ENCODE peak calls at places on chromosomes 12 and 14, in six cellular contexts. X is K562, B is HepG2, V is H1, K is HCT116, J is GM12878. M is an unnamed sample.

GRCh38 chr14:34583525-34583924 is 44.0 kb upstream of the EAPP start:
- DNase-seq in B (no peak), J (no peak), X (no peak), V (no peak), K (no peak), M (no peak)

GRCh38 chr12:93115646-93116045 is 186.6 kb upstream of the EEA1 start:
- DNase-seq in B (no peak), V (no peak), X (peak; percentile 24), J (no peak), K (no peak), M (no peak)

GRCh38 chr12:111010061-111010460 is 89.7 kb upstream of the MYL2 start:
- DNase-seq in V (no peak), J (no peak), B (no peak), X (no peak), K (no peak), M (no peak)

GRCh38 chr14:90087433-90087832 is 25.6 kb downstream of the KCNK13 start:
- DNase-seq in K (no peak), B (peak; percentile 74), V (no peak), X (no peak), J (no peak), M (no peak)

GRCh38 chr14:75221797-75222196 is 45.4 kb upstream of the TMED10 start:
- DNase-seq in X (no peak), V (no peak), B (no peak), J (no peak), K (no peak), M (no peak)

GRCh38 chr12:28083816-28084678 is 106.2 kb upstream of the CCDC91 start:
- DNase-seq in J (no peak), X (no peak), K (no peak), B (no peak), V (no peak), M (no peak)

GRCh38 chr14:88950069-88950468 is 125.6 kb downstream of the TTC8 start:
- DNase-seq in X (no peak), V (no peak), B (no peak), K (no peak), J (no peak), M (no peak)

GRCh38 chr12:779745-780734 is 27.7 kb downstream of the WNK1 start:
- DNase-seq in B (peak; percentile 41), K (no peak), J (no peak), X (no peak), V (no peak), M (no peak)

GRCh38 chr12:103855036-103855712 is 14.1 kb upstream of the NT5DC3 start:
- DNase-seq in B (peak; percentile 65), J (no peak), V (no peak), X (no peak), K (no peak), M (no peak)

GRCh38 chr12:132239796-132240668 is 89.4 kb downstream of the GALNT9 start:
- DNase-seq in X (no peak), J (no peak), V (no peak), K (no peak), B (no peak), M (no peak)

GRCh38 chr12:46210835-46211439 is 57.9 kb downstream of the SLC38A1 start:
- DNase-seq in K (no peak), B (no peak), V (no peak), X (no peak), J (no peak), M (no peak)
- H3K79me2 ChIP-seq in K (peaks cover 49% of the 10 kb centered on the region), B (no peaks in the 10 kb centered on the region), V (no peaks in the 10 kb centered on the region), X (peaks cover 21% of the 10 kb centered on the region), J (peaks cover 66% of the 10 kb centered on the region), M (no peaks in the 10 kb centered on the region)

GRCh38 chr14:27145170-27145569 is 547.3 kb upstream of the NOVA1 start:
- DNase-seq in K (no peak), J (no peak), X (no peak), V (no peak), B (no peak), M (no peak)

GRCh38 chr14:27148143-27148542 is 550.3 kb upstream of the NOVA1 start:
- DNase-seq in X (no peak), V (no peak), B (no peak), K (no peak), J (no peak), M (no peak)
- TF ChIP-seq SIN3A in X (no peak), V (no peak), B (no peak), K (no peak), J (no peak), M (no peak)

GRCh38 chr14:102828201-102828600 is 51.0 kb downstream of the TRAF3 start:
- DNase-seq in X (no peak), J (no peak), B (no peak), V (no peak), K (no peak), M (no peak)
- TF ChIP-seq POLR2AphosphoS5 in X (peak; percentile 61), J (no peak), B (no peak), V (no peak), K (no peak), M (no peak)

GRCh38 chr14:72839753-72840390 is 54.0 kb downstream of the DPF3 start:
- DNase-seq in V (no peak), J (no peak), B (no peak), X (no peak), K (no peak), M (no peak)
- H3K79me2 ChIP-seq in V (no peaks in the 10 kb centered on the region), J (no peaks in the 10 kb centered on the region), B (no peaks in the 10 kb centered on the region), X (no peaks in the 10 kb centered on the region), K (no peaks in the 10 kb centered on the region), M (no peaks in the 10 kb centered on the region)

DNA sequence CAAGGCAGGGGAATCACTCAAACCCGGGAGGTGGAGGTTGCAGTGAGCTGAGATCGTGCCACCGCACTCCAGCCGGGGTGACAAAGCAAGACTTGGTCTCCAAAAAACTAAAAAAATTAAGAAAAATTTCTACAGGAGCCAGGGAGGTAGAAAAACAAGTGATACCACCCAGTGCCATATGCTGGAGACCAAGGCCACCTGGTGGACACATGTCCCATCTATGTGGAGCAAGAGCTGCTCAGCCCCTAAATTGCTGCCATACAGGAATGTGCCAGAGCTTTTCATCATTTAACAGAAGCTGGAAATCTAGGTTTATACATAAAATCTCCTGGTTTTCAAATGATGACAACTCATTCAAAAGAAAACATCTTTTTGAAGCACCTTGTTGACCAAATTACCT is 61.4 kb upstream of the ELK3 start:
- DNase-seq in X (no peak), K (no peak), J (no peak), V (no peak), B (peak; percentile 38), M (no peak)
- TF ChIP-seq SIN3A in X (no peak), K (no peak), J (no peak), V (no peak), B (no peak), M (no peak)